ENCODE peak calls at places on chromosomes 4 and X, in eight cellular contexts. A, D, X, P, L, W, F and O are unnamed samples.
A peak's percentile ranks its signal among the peaks of the same experiment; 100 is the strongest.

GRCh38 chr4:113094327-113094726 is 44.9 kb downstream of the ANK2 start:
- DNase-seq in P (no peak), A (no peak), W (no peak), D (no peak), F (no peak), L (no peak), X (no peak), O (no peak)

GRCh38 chrX:2397229-2397628 is 103.5 kb downstream of the DHRSX start:
- DNase-seq in F (no peak), D (no peak), X (no peak), P (no peak), L (no peak), A (no peak), W (no peak), O (no peak)

GRCh38 chr4:126451237-126451885 is 1136.6 kb downstream of the FAT4 start:
- DNase-seq in F (no peak), D (no peak), L (no peak), P (no peak), X (no peak), W (no peak), A (no peak), O (no peak)

GRCh38 chr4:85825937-85826678 is 351.2 kb downstream of the ARHGAP24 start:
- DNase-seq in F (peak; percentile 48), A (peak; percentile 44), D (peak; percentile 41), W (peak; percentile 50), L (peak; percentile 41), P (no peak), X (no peak), O (no peak)

GRCh38 chr4:156553659-156554058 is 417.9 kb downstream of the PDGFC start:
- DNase-seq in W (no peak), P (no peak), A (no peak), F (no peak), D (no peak), X (no peak), L (no peak), O (no peak)

GRCh38 chr4:6991249-6991648 is 51.9 kb upstream of the TADA2B start:
- DNase-seq in D (no peak), P (no peak), L (no peak), X (no peak), A (no peak), W (no peak), F (no peak), O (no peak)

GRCh38 chr4:146436423-146437162 is 85.1 kb downstream of the SLC10A7 start:
- DNase-seq in F (no peak), A (no peak), D (no peak), P (no peak), W (no peak), L (no peak), X (no peak), O (no peak)

GRCh38 chr4:10107111-10108091 is 9.2 kb downstream of the WDR1 start:
- DNase-seq in D (no peak), X (no peak), P (no peak), F (no peak), W (no peak), L (peak; percentile 56), A (no peak), O (no peak)

GRCh38 chr4:104507112-104507511 is 12.4 kb upstream of the CXXC4 start:
- DNase-seq in W (no peak), X (no peak), A (no peak), F (no peak), L (no peak), P (no peak), D (no peak), O (no peak)

GRCh38 chr4:38062088-38062893 is 102.1 kb downstream of the PTTG2 start:
- DNase-seq in W (peak; percentile 87), F (peak; percentile 75), D (peak; percentile 90), X (peak; percentile 40), A (peak; percentile 73), P (peak; percentile 91), L (peak; percentile 86), O (peak; percentile 64)

GRCh38 chrX:100880368-100880767 is 6.2 kb upstream of the NOX1 start:
- DNase-seq in D (peak; percentile 71), F (no peak), L (no peak), P (no peak), A (no peak), X (no peak), W (no peak), O (no peak)

GRCh38 chrX:142977128-142977914 is 48.4 kb upstream of the SPANXN4 start:
- DNase-seq in A (no peak), F (no peak), P (no peak), W (no peak), X (no peak), L (no peak), D (no peak), O (no peak)

GRCh38 chrX:142982679-142983078 is 43.0 kb upstream of the SPANXN4 start:
- DNase-seq in F (no peak), L (no peak), D (no peak), W (no peak), A (no peak), X (no peak), P (no peak), O (no peak)

DNA sequence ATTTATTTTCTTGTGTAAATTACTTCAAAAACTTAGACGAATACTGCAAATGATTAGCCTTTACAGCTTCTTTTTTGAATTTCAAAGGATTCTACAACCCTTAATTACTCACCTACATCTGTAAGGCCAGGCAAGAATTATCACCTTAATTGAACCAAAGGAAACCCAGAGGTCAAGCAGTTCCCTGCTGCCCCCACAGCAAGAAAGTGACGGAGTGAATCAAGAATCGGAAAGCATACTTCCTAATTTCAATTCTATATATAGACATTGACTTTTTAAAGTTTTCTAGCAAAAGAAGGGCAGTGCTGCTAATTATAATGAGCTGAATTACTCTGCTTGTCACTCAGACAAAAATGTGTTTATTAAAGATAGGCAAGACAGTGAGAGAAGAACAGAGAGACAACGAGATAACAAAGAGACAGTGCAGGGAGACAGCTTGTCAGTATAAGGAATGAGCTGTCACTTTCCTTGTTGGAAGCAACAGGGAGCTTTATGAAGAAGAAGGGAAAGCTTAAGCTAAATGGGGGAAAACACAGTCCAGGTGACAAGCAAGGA is 47.5 kb upstream of the SPANXN4 start:
- DNase-seq in X (no peak), D (no peak), F (no peak), A (no peak), W (no peak), L (no peak), P (no peak), O (no peak)
- H3K27ac ChIP-seq in X (no peak overlapping the region), D (no peak overlapping the region), F (no peak overlapping the region), A (no peak overlapping the region), W (no peak overlapping the region), L (no peak overlapping the region), P (no peak overlapping the region), O (no peak overlapping the region)

GRCh38 chr4:150280081-150280950 is 202.1 kb downstream of the DCLK2 start:
- DNase-seq in D (no peak), A (peak; percentile 84), W (no peak), X (no peak), L (peak; percentile 83), P (no peak), F (no peak), O (peak; percentile 33)
- H3K27ac ChIP-seq in D (no peak overlapping the region), A (peak overlapping the region; percentile 88), W (no peak overlapping the region), X (no peak overlapping the region), L (peak overlapping the region; percentile 16), P (no peak overlapping the region), F (no peak overlapping the region), O (no peak overlapping the region)

GRCh38 chrX:107678957-107679740 is 50.8 kb downstream of the PRPS1 start:
- DNase-seq in F (peak; percentile 56), W (peak; percentile 67), D (peak; percentile 65), X (peak; percentile 64), L (peak; percentile 87), P (peak; percentile 94), A (no peak), O (no peak)
- H3K27ac ChIP-seq in F (peak overlapping the region; percentile 51), W (peak overlapping the region; percentile 93), D (no peak overlapping the region), X (peak overlapping the region; percentile 94), L (no peak overlapping the region), P (peak overlapping the region; percentile 94), A (no peak overlapping the region), O (no peak overlapping the region)

GRCh38 chrX:13620202-13620601 is 32.7 kb upstream of the TCEANC start:
- DNase-seq in P (no peak), W (no peak), A (no peak), D (no peak), X (no peak), F (no peak), L (no peak), O (no peak)
- H3K27ac ChIP-seq in P (no peak overlapping the region), W (no peak overlapping the region), A (no peak overlapping the region), D (no peak overlapping the region), X (no peak overlapping the region), F (no peak overlapping the region), L (no peak overlapping the region), O (no peak overlapping the region)

DNA sequence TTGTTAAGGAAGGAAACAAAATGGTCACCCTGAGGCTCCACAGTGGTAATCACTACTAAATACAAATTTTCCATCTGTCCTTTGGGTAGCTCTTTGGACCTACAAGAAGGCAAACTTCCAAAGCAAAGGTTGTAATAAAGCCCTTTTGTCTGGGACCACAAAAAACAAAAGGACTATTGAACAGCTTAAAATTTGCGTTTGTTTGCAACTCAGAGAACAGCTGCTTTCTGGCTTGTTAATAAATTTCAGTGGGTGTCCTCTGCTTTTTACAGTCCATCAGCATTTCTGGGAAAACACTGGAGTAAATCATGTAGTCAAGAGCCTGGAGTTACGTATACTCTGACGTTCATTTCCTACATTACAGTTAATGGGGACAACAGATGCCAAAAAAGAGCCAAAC is 439.7 kb upstream of the DIAPH2 start:
- DNase-seq in A (no peak), D (no peak), X (no peak), L (no peak), P (no peak), F (no peak), W (no peak), O (no peak)
- H3K27ac ChIP-seq in A (no peak overlapping the region), D (no peak overlapping the region), X (peak overlapping the region; percentile 43), L (no peak overlapping the region), P (no peak overlapping the region), F (no peak overlapping the region), W (no peak overlapping the region), O (no peak overlapping the region)

DNA sequence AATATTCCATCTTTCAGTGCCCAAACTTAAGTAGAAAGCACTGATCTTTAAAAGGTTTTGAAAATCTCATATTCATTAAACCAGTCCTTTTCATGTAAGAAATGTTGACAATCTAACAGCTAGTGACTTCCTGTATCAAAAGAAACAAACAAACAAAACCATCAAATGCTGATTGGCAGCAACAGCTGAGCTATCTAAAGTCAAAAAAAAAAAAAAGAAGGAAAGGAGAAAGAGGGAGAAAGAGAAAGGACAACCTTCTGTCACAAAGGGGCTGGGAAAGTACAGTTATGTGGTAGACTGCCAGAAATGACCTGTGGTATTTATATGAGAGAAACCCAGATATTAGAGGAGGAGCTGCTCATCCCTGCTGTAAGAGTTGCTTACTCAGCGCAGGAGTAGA is 614.6 kb upstream of the SMIM31 start:
- DNase-seq in P (no peak), F (no peak), L (no peak), W (no peak), D (no peak), A (no peak), X (no peak), O (no peak)
- H3K27ac ChIP-seq in P (no peak overlapping the region), F (no peak overlapping the region), L (no peak overlapping the region), W (no peak overlapping the region), D (no peak overlapping the region), A (no peak overlapping the region), X (no peak overlapping the region), O (no peak overlapping the region)

GRCh38 chr4:41510179-41510578 is 27.8 kb upstream of the LIMCH1 start:
- DNase-seq in P (no peak), L (no peak), D (no peak), X (no peak), W (no peak), F (no peak), A (peak; percentile 35), O (no peak)
- H3K27ac ChIP-seq in P (no peak overlapping the region), L (no peak overlapping the region), D (no peak overlapping the region), X (no peak overlapping the region), W (no peak overlapping the region), F (no peak overlapping the region), A (no peak overlapping the region), O (no peak overlapping the region)

GRCh38 chr4:101292901-101293300 is 54.4 kb downstream of the PPP3CA start:
- DNase-seq in D (no peak), W (no peak), A (no peak), P (no peak), F (no peak), X (no peak), L (peak; percentile 53), O (no peak)
- H3K27ac ChIP-seq in D (no peak overlapping the region), W (no peak overlapping the region), A (no peak overlapping the region), P (no peak overlapping the region), F (no peak overlapping the region), X (no peak overlapping the region), L (no peak overlapping the region), O (no peak overlapping the region)